ENCODE peak calls at places on chromosomes 7 and 10, in five cellular contexts. M is spleen, C is heart right ventricle, L is BJ, V is mammary epithelial cell. P is an unnamed sample.

GRCh38 chr7:87021285-87021684 is 38.2 kb downstream of the ELAPOR2 start:
- DNase-seq in C (no peak), V (no peak), M (no peak), L (no peak), P (no peak)

GRCh38 chr7:120949393-120949799 is 1.2 kb upstream of the ING3 start:
- DNase-seq in V (no peak), M (no peak), L (no peak), C (no peak), P (no peak)

GRCh38 chr10:110643670-110644597 is at the start of gene RBM20:
- DNase-seq in C (peak; percentile 59), M (peak; percentile 77), V (peak; percentile 43), L (no peak), P (no peak)

GRCh38 chr7:131233193-131233592 is 94.5 kb upstream of the MKLN1 start:
- DNase-seq in M (no peak), C (no peak), L (no peak), V (no peak), P (no peak)

GRCh38 chr10:49296382-49296781 is 2.6 kb upstream of the C10orf71 start:
- DNase-seq in V (no peak), M (no peak), C (no peak), L (no peak), P (no peak)

GRCh38 chr10:99431190-99431549 is 746 bp upstream of the GOT1 start:
- DNase-seq in C (peak; percentile 88), M (peak; percentile 90), L (peak; percentile 2), V (peak; percentile 50), P (no peak)

GRCh38 chr10:4981722-4982471 is 18.7 kb downstream of the AKR1C1 start:
- DNase-seq in L (no peak), C (peak; percentile 30), M (no peak), V (peak; percentile 16), P (no peak)

GRCh38 chr7:29970158-29970557 is 19.4 kb downstream of the SCRN1 start:
- DNase-seq in M (no peak), V (no peak), C (no peak), L (no peak), P (no peak)

GRCh38 chr10:80166581-80167470 is 34.3 kb downstream of the PLAC9 start:
- DNase-seq in C (peak; percentile 35), V (no peak), L (no peak), M (peak; percentile 72), P (no peak)

GRCh38 chr10:101080933-101081546 is 19.3 kb downstream of the KAZALD1 start:
- DNase-seq in M (no peak), C (no peak), L (no peak), V (no peak), P (no peak)

GRCh38 chr7:5528815-5529442 is 105.3 kb upstream of the TNRC18 start:
- DNase-seq in M (no peak), C (no peak), V (no peak), L (no peak), P (no peak)

GRCh38 chr10:56823849-56824248 is 462.8 kb upstream of the ZWINT start:
- DNase-seq in C (no peak), V (peak; percentile 0), L (no peak), M (no peak), P (no peak)

GRCh38 chr10:51832652-51833383 is 133.4 kb upstream of the CSTF2T start:
- DNase-seq in C (no peak), V (peak; percentile 99), L (no peak), M (no peak), P (peak; percentile 21)

GRCh38 chr10:100744136-100744979 is 1.0 kb upstream of the PAX2 start:
- DNase-seq in M (no peak), C (no peak), V (no peak), L (no peak), P (no peak)

GRCh38 chr10:43619368-43619767 is 13.1 kb downstream of the ZNF485 start:
- DNase-seq in L (no peak), M (no peak), V (no peak), C (no peak), P (no peak)

GRCh38 chr10:97475936-97476594 is 22.2 kb downstream of the MMS19 start:
- DNase-seq in M (no peak), C (no peak), L (peak; percentile 55), V (peak; percentile 41), P (peak; percentile 66)

GRCh38 chr7:45617166-45617565 is 43.0 kb downstream of the ADCY1 start:
- DNase-seq in L (no peak), C (no peak), M (no peak), V (no peak), P (no peak)

GRCh38 chr10:30432631-30433285 is 1.2 kb upstream of the MAP3K8 start:
- DNase-seq in L (no peak), C (peak; percentile 32), M (peak; percentile 82), V (peak; percentile 67), P (no peak)

GRCh38 chr7:139619367-139619657 is 95.8 kb downstream of the CLEC2L start:
- DNase-seq in L (peak; percentile 21), M (no peak), C (no peak), V (no peak), P (peak; percentile 33)

GRCh38 chr10:69451784-69452251 is 553 bp downstream of the TSPAN15 start:
- DNase-seq in L (no peak), M (no peak), C (no peak), V (peak; percentile 61), P (no peak)

GRCh38 chr7:131431756-131432155 is 104.1 kb downstream of the MKLN1 start:
- DNase-seq in C (no peak), M (no peak), V (no peak), L (no peak), P (no peak)

GRCh38 chr7:133562617-133563016 is 309.7 kb downstream of the EXOC4 start:
- DNase-seq in L (peak; percentile 88), M (no peak), V (peak; percentile 23), C (no peak), P (peak; percentile 59)

GRCh38 chr10:68153473-68154210 is 44.4 kb downstream of the MYPN start:
- DNase-seq in V (peak; percentile 93), M (no peak), L (peak; percentile 89), C (peak; percentile 52), P (peak; percentile 96)

GRCh38 chr7:155850001-155850436 is 37.8 kb upstream of the SHH start:
- DNase-seq in L (no peak), V (no peak), M (no peak), C (no peak), P (no peak)

GRCh38 chr10:94062611-94063010 is 68.9 kb downstream of the PLCE1 start:
- DNase-seq in V (no peak), C (no peak), L (no peak), M (no peak), P (no peak)

GRCh38 chr7:27616914-27617548 is 45.7 kb downstream of the HIBADH start:
- DNase-seq in V (peak; percentile 30), M (no peak), C (no peak), L (no peak), P (no peak)

GRCh38 chr10:15719899-15720634 is at the start of gene ITGA8:
- DNase-seq in L (no peak), V (no peak), M (peak; percentile 80), C (peak; percentile 37), P (no peak)

GRCh38 chr7:6579446-6579845 is 2.2 kb downstream of the ZDHHC4 start:
- DNase-seq in V (no peak), L (no peak), M (no peak), C (no peak), P (no peak)
- TF ChIP-seq CTCF in V (peak; percentile 12), L (peak; percentile 12), M (no peak), C (no peak), P (peak; percentile 25)

GRCh38 chr10:113007821-113008220 is 57.8 kb downstream of the TCF7L2 start:
- DNase-seq in V (no peak), L (no peak), M (no peak), C (no peak), P (no peak)
- H3K4me3 ChIP-seq in V (no peak overlapping the region), L (no peak overlapping the region), M (no peak overlapping the region), C (no peak overlapping the region), P (no peak overlapping the region)

GRCh38 chr7:144036302-144036858 is 12.4 kb upstream of the OR2A5 start:
- DNase-seq in L (no peak), V (no peak), M (no peak), C (no peak), P (no peak)

GRCh38 chr7:144032985-144033384 is 15.8 kb upstream of the OR2A5 start:
- DNase-seq in V (no peak), L (no peak), M (no peak), C (no peak), P (no peak)

GRCh38 chr7:144032483-144032882 is 16.3 kb upstream of the OR2A5 start:
- DNase-seq in L (no peak), M (no peak), C (no peak), V (no peak), P (no peak)

GRCh38 chr7:144037414-144038096 is 11.2 kb upstream of the OR2A5 start:
- DNase-seq in L (no peak), V (no peak), C (peak; percentile 17), M (no peak), P (no peak)

DNA sequence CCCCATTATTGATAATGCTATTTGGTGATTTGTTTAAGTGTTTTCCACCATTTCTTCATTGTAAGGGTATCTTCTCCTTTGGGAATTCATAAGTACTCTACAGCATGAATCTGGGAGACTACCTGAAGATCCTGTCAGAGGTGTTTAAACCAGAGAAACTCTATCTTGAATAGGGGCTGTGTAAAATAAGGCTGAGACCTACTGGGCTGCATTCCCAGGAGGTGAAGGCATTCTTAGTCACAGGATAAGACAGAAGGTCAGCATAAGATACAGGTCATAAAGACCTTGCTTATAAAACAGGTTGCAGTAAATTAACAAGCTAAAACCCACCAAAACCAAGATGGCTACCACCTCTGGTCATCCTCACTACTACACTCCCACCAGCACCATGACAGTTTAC is 13.4 kb upstream of the OR2A5 start:
- DNase-seq in L (no peak), M (no peak), C (no peak), V (no peak), P (no peak)
- TF ChIP-seq CTCF in L (no peak), M (no peak), C (no peak), V (no peak), P (no peak)

GRCh38 chr7:2517004-2517403 is 2.6 kb upstream of the LFNG start:
- DNase-seq in V (peak; percentile 76), C (no peak), M (no peak), L (peak; percentile 71), P (peak; percentile 77)

GRCh38 chr7:2518101-2518500 is 1.5 kb upstream of the LFNG start:
- DNase-seq in L (no peak), C (no peak), V (no peak), M (no peak), P (no peak)

GRCh38 chr7:2518737-2519118 is 846 bp upstream of the LFNG start:
- DNase-seq in M (peak; percentile 84), C (no peak), L (no peak), V (no peak), P (no peak)

GRCh38 chr7:2516194-2516555 is 3.4 kb upstream of the LFNG start:
- DNase-seq in V (no peak), M (no peak), C (no peak), L (no peak), P (no peak)

DNA sequence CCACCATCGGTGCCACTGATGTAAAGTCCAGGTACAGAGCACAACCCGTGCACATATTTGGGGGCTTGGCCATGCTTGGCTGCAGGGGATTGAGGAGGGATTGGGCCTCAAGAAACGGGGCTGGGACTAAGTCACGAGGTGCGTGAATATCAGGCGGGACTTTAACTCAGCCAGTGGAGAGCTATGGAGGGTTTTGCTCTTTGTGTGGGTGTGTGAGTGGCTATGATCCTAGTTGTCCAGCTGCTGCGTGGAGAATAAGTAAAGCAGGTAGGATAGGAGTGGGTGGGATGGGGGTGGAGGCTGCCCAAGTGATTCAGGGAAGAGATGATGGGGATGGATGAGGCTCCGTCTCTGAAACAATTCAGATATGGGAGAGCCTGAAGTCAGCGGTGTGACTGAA is 1.9 kb upstream of the LFNG start:
- DNase-seq in M (no peak), C (no peak), L (no peak), V (no peak), P (no peak)
- H3K4me3 ChIP-seq in M (no peak overlapping the region), C (no peak overlapping the region), L (no peak overlapping the region), V (no peak overlapping the region), P (no peak overlapping the region)

P was measured in AG09309.